ENCODE peak calls at places on chromosome 19, in five cellular contexts. One of them, this sample, is unnamed. For H3K4me1, the result is how much of the 10 kb centered on the place peaks cover.

GRCh38 chr19:35155441-35155840 is 906 bp downstream of the FXYD5 start:
- DNase-seq in esophagus squamous epithelium: no peak
- DNase-seq in fibroblast of lung: no peak
- DNase-seq in stomach: no peak
- DNase-seq in gastrocnemius medialis: no peak
- DNase-seq in this sample: no peak

GRCh38 chr19:55340784-55341147 is 1.1 kb downstream of the KMT5C start:
- DNase-seq in gastrocnemius medialis: no peak
- DNase-seq in fibroblast of lung: no peak
- DNase-seq in stomach: no peak
- DNase-seq in esophagus squamous epithelium: no peak
- DNase-seq in this sample: peak

GRCh38 chr19:52941941-52942370 is 18.7 kb upstream of the ZNF888 start:
- DNase-seq in stomach: peak
- DNase-seq in esophagus squamous epithelium: no peak
- DNase-seq in gastrocnemius medialis: no peak
- DNase-seq in fibroblast of lung: peak
- DNase-seq in this sample: peak

GRCh38 chr19:40445637-40445944 is 1.5 kb upstream of the SERTAD3 start:
- DNase-seq in fibroblast of lung: no peak
- DNase-seq in gastrocnemius medialis: no peak
- DNase-seq in stomach: no peak
- DNase-seq in esophagus squamous epithelium: no peak
- DNase-seq in this sample: no peak

GRCh38 chr19:58355215-58355796 is 2.0 kb upstream of the A1BG start:
- DNase-seq in fibroblast of lung: no peak
- DNase-seq in gastrocnemius medialis: no peak
- DNase-seq in stomach: no peak
- DNase-seq in esophagus squamous epithelium: no peak
- DNase-seq in this sample: no peak

GRCh38 chr19:1655992-1656608 is 3.7 kb upstream of the TCF3 start:
- DNase-seq in esophagus squamous epithelium: no peak
- DNase-seq in stomach: no peak
- DNase-seq in fibroblast of lung: no peak
- DNase-seq in gastrocnemius medialis: no peak
- DNase-seq in this sample: no peak

GRCh38 chr19:43780706-43781525 is at the start of gene KCNN4:
- DNase-seq in stomach: peak
- DNase-seq in gastrocnemius medialis: no peak
- DNase-seq in fibroblast of lung: peak
- DNase-seq in esophagus squamous epithelium: peak
- DNase-seq in this sample: no peak

GRCh38 chr19:42325896-42326771 is 699 bp downstream of the MEGF8 start:
- DNase-seq in fibroblast of lung: no peak
- DNase-seq in stomach: peak
- DNase-seq in gastrocnemius medialis: no peak
- DNase-seq in esophagus squamous epithelium: no peak
- DNase-seq in this sample: peak

GRCh38 chr19:58037927-58038687 is 4.3 kb downstream of the ZSCAN1 start:
- DNase-seq in fibroblast of lung: no peak
- DNase-seq in esophagus squamous epithelium: no peak
- DNase-seq in stomach: no peak
- DNase-seq in gastrocnemius medialis: no peak
- DNase-seq in this sample: peak

DNA sequence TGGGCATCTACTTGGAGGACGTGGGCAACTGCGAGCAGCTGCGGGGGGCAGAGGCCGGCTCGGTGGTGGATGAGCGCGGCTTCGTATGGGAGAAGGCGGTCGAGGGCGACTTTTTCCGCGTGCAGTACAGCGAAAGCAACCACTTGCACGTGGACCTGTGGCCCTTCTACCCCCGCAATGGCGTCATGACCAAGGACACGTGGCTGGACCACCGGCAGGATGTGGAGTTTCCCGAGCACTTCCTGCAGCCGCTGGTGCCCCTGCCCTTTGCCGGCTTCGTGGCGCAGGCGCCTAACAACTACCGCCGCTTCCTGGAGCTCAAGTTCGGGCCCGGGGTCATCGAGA is 10.3 kb upstream of the STRN4 start:
- DNase-seq in esophagus squamous epithelium: no peak
- DNase-seq in gastrocnemius medialis: no peak
- DNase-seq in fibroblast of lung: no peak
- DNase-seq in stomach: no peak
- DNase-seq in this sample: no peak
- H3K4me1 ChIP-seq in esophagus squamous epithelium: under half
- H3K4me1 ChIP-seq in gastrocnemius medialis: under half
- H3K4me1 ChIP-seq in fibroblast of lung: under half
- H3K4me1 ChIP-seq in stomach: under half
- H3K4me1 ChIP-seq in this sample: under half

DNA sequence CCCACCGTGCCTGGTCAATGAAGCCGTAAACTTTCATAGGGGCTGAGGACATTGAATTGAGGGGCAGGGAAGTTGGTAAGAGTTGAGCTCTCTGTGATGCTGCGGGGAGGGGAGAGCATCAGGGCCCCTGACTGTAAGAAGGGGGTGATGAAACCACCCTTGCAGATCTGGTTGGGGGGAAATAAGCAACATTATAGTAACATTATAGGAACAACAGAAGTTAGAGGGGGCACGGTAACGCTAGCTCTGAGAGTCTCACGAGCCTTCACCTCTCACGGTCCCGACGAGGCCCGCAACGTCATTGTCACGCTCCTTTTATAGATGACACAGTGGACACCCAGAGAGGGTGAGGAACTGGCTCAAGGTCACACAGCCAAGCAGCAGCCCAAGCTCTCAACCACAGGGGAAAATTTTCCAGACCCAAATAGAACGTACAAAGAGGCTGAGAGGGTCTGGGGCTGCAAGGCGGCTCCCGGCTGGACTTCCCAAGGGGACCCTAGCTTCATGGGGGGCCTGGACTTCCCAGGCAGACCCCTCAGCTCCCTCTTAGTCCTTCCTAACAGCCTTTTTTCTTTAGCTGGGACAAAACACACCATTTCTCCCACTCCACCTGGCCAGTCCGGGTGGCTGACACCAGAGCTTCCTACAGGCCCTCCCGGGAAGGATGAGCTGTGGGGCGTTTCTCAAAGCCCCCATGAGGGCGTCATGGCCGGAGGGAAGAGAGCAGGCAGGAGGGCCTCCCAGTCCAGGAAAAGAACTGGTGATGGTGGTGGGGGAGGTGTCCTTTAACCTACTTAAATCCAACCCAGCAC is 4.1 kb downstream of the TLE5 start:
- DNase-seq in esophagus squamous epithelium: no peak
- DNase-seq in gastrocnemius medialis: no peak
- DNase-seq in fibroblast of lung: no peak
- DNase-seq in stomach: no peak
- DNase-seq in this sample: no peak
- H3K4me1 ChIP-seq in esophagus squamous epithelium: half or more
- H3K4me1 ChIP-seq in gastrocnemius medialis: half or more
- H3K4me1 ChIP-seq in fibroblast of lung: under half
- H3K4me1 ChIP-seq in stomach: half or more
- H3K4me1 ChIP-seq in this sample: half or more

GRCh38 chr19:51754770-51755169 is 3.1 kb upstream of the FPR1 start:
- DNase-seq in gastrocnemius medialis: no peak
- DNase-seq in stomach: no peak
- DNase-seq in fibroblast of lung: no peak
- DNase-seq in esophagus squamous epithelium: no peak
- DNase-seq in this sample: no peak

GRCh38 chr19:51751655-51752054 is at the start of gene FPR1:
- DNase-seq in gastrocnemius medialis: no peak
- DNase-seq in stomach: no peak
- DNase-seq in fibroblast of lung: no peak
- DNase-seq in esophagus squamous epithelium: no peak
- DNase-seq in this sample: no peak

GRCh38 chr19:51750381-51751124 is 1.1 kb downstream of the FPR1 start:
- DNase-seq in stomach: no peak
- DNase-seq in esophagus squamous epithelium: no peak
- DNase-seq in fibroblast of lung: no peak
- DNase-seq in gastrocnemius medialis: no peak
- DNase-seq in this sample: no peak

GRCh38 chr19:51749979-51750378 is 1.7 kb downstream of the FPR1 start:
- DNase-seq in stomach: no peak
- DNase-seq in gastrocnemius medialis: no peak
- DNase-seq in esophagus squamous epithelium: no peak
- DNase-seq in fibroblast of lung: no peak
- DNase-seq in this sample: no peak

DNA sequence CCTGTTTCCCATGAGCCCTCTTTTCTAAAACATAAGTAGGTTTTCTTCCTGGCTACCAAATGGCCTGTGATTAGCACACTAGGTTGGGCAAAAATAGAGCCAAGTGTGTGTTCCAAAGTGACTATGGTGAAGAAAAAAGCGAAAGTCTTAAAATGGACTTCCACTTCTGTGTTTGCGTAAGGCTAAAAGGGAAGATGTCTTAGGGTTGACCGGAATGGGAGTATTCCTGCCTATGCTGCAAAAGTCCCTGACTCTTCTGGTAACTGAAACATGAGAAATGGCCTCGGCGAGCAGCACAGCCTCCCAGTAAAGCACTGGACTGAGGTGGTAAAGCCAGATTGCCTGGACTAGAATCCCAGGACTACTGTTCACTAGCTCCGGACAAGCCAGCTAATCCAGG is 2.4 kb upstream of the FPR1 start:
- DNase-seq in gastrocnemius medialis: no peak
- DNase-seq in fibroblast of lung: no peak
- DNase-seq in esophagus squamous epithelium: no peak
- DNase-seq in stomach: no peak
- DNase-seq in this sample: no peak
- H3K4me1 ChIP-seq in gastrocnemius medialis: under half
- H3K4me1 ChIP-seq in fibroblast of lung: under half
- H3K4me1 ChIP-seq in esophagus squamous epithelium: under half
- H3K4me1 ChIP-seq in stomach: under half
- H3K4me1 ChIP-seq in this sample: under half

GRCh38 chr19:2693492-2693891 is 9.0 kb downstream of the GNG7 start:
- DNase-seq in fibroblast of lung: no peak
- DNase-seq in esophagus squamous epithelium: no peak
- DNase-seq in gastrocnemius medialis: no peak
- DNase-seq in stomach: no peak
- DNase-seq in this sample: no peak

GRCh38 chr19:2695288-2695866 is 7.1 kb downstream of the GNG7 start:
- DNase-seq in stomach: no peak
- DNase-seq in gastrocnemius medialis: no peak
- DNase-seq in fibroblast of lung: no peak
- DNase-seq in esophagus squamous epithelium: no peak
- DNase-seq in this sample: no peak

GRCh38 chr19:2691951-2692350 is 10.5 kb downstream of the GNG7 start:
- DNase-seq in esophagus squamous epithelium: no peak
- DNase-seq in fibroblast of lung: no peak
- DNase-seq in stomach: no peak
- DNase-seq in gastrocnemius medialis: no peak
- DNase-seq in this sample: no peak

GRCh38 chr19:2690856-2691255 is 11.6 kb downstream of the GNG7 start:
- DNase-seq in esophagus squamous epithelium: no peak
- DNase-seq in gastrocnemius medialis: no peak
- DNase-seq in stomach: no peak
- DNase-seq in fibroblast of lung: no peak
- DNase-seq in this sample: no peak

DNA sequence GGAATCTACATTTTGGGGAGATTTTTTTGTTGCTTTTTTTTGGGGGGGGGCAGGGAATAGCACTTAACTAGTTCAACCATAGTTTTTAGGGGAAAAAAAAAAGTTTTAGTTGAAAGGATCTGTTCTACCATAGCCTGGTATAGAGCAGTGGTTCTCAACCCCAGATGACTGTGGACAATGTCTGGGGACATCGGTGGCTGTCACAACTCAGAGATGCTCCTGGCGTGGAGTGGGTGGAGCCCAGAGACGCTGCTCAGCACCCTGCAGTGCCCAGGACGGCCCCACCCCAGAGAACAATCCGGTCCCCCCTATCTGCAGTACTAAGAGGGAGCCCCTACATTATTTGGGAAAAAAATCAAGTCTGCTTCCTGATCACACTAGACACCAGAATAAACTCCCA is 8.3 kb downstream of the GNG7 start:
- DNase-seq in esophagus squamous epithelium: no peak
- DNase-seq in gastrocnemius medialis: no peak
- DNase-seq in stomach: no peak
- DNase-seq in fibroblast of lung: no peak
- DNase-seq in this sample: no peak
- H3K4me1 ChIP-seq in esophagus squamous epithelium: under half
- H3K4me1 ChIP-seq in gastrocnemius medialis: under half
- H3K4me1 ChIP-seq in stomach: under half
- H3K4me1 ChIP-seq in fibroblast of lung: under half
- H3K4me1 ChIP-seq in this sample: under half

GRCh38 chr19:54209058-54209747 is 8.5 kb downstream of the RPS9 start:
- DNase-seq in esophagus squamous epithelium: no peak
- DNase-seq in stomach: no peak
- DNase-seq in fibroblast of lung: no peak
- DNase-seq in gastrocnemius medialis: no peak
- DNase-seq in this sample: no peak

GRCh38 chr19:54209748-54210494 is 9.3 kb downstream of the RPS9 start:
- DNase-seq in stomach: peak
- DNase-seq in fibroblast of lung: peak
- DNase-seq in esophagus squamous epithelium: no peak
- DNase-seq in gastrocnemius medialis: peak
- DNase-seq in this sample: peak

GRCh38 chr19:54206831-54207177 is 6.1 kb downstream of the RPS9 start:
- DNase-seq in gastrocnemius medialis: no peak
- DNase-seq in stomach: no peak
- DNase-seq in fibroblast of lung: no peak
- DNase-seq in esophagus squamous epithelium: no peak
- DNase-seq in this sample: no peak

GRCh38 chr19:54208784-54209057 is 8.1 kb downstream of the RPS9 start:
- DNase-seq in gastrocnemius medialis: no peak
- DNase-seq in fibroblast of lung: peak
- DNase-seq in stomach: no peak
- DNase-seq in esophagus squamous epithelium: no peak
- DNase-seq in this sample: no peak

GRCh38 chr19:54207908-54208783 is 7.5 kb downstream of the RPS9 start:
- DNase-seq in gastrocnemius medialis: peak
- DNase-seq in esophagus squamous epithelium: no peak
- DNase-seq in fibroblast of lung: peak
- DNase-seq in stomach: peak
- DNase-seq in this sample: peak
- H3K4me1 ChIP-seq in gastrocnemius medialis: half or more
- H3K4me1 ChIP-seq in esophagus squamous epithelium: half or more
- H3K4me1 ChIP-seq in fibroblast of lung: under half
- H3K4me1 ChIP-seq in stomach: half or more
- H3K4me1 ChIP-seq in this sample: under half

GRCh38 chr19:13984186-13984585 is 21.9 kb downstream of the RFX1 start:
- DNase-seq in fibroblast of lung: no peak
- DNase-seq in stomach: no peak
- DNase-seq in gastrocnemius medialis: no peak
- DNase-seq in esophagus squamous epithelium: no peak
- DNase-seq in this sample: no peak
- H3K4me1 ChIP-seq in fibroblast of lung: under half
- H3K4me1 ChIP-seq in stomach: under half
- H3K4me1 ChIP-seq in gastrocnemius medialis: under half
- H3K4me1 ChIP-seq in esophagus squamous epithelium: under half
- H3K4me1 ChIP-seq in this sample: under half

GRCh38 chr19:4636151-4636717 is 3.1 kb upstream of the TNFAIP8L1 start:
- DNase-seq in stomach: peak
- DNase-seq in fibroblast of lung: peak
- DNase-seq in gastrocnemius medialis: peak
- DNase-seq in esophagus squamous epithelium: no peak
- DNase-seq in this sample: peak

GRCh38 chr19:4633140-4633967 is 6.0 kb upstream of the TNFAIP8L1 start:
- DNase-seq in stomach: peak
- DNase-seq in fibroblast of lung: peak
- DNase-seq in esophagus squamous epithelium: no peak
- DNase-seq in gastrocnemius medialis: peak
- DNase-seq in this sample: peak

GRCh38 chr19:4636761-4637160 is 2.6 kb upstream of the TNFAIP8L1 start:
- DNase-seq in esophagus squamous epithelium: no peak
- DNase-seq in fibroblast of lung: no peak
- DNase-seq in stomach: no peak
- DNase-seq in gastrocnemius medialis: no peak
- DNase-seq in this sample: no peak

GRCh38 chr19:4638330-4638729 is 986 bp upstream of the TNFAIP8L1 start:
- DNase-seq in gastrocnemius medialis: peak
- DNase-seq in esophagus squamous epithelium: no peak
- DNase-seq in stomach: no peak
- DNase-seq in fibroblast of lung: no peak
- DNase-seq in this sample: peak

GRCh38 chr19:4635763-4636135 is 3.6 kb upstream of the TNFAIP8L1 start:
- DNase-seq in esophagus squamous epithelium: no peak
- DNase-seq in stomach: no peak
- DNase-seq in fibroblast of lung: no peak
- DNase-seq in gastrocnemius medialis: no peak
- DNase-seq in this sample: no peak
- H3K4me1 ChIP-seq in esophagus squamous epithelium: under half
- H3K4me1 ChIP-seq in stomach: under half
- H3K4me1 ChIP-seq in fibroblast of lung: under half
- H3K4me1 ChIP-seq in gastrocnemius medialis: under half
- H3K4me1 ChIP-seq in this sample: under half